ENCODE peak calls at places on chromosome 11, in eight cellular contexts. R is sigmoid colon; C is CD4-positive, CD25-positive, alpha-beta regulatory T cell; E is CD8-positive, alpha-beta memory T cell; M is psoas muscle; F is PC-9; P is A673; O is endodermal cell. S is an unnamed sample.

GRCh38 chr11:1406571-1407485 is 17.1 kb downstream of the BRSK2 start:
- DNase-seq in R (no peak), C (no peak), E (no peak), M (no peak), F (no peak), P (no peak), O (no peak), S (no peak)

GRCh38 chr11:84452211-84452610 is 1166.0 kb upstream of the CCDC90B start:
- DNase-seq in R (no peak), C (no peak), E (no peak), M (no peak), F (no peak), P (peak; percentile 82), O (no peak), S (no peak)

GRCh38 chr11:131302831-131303230 is 67.6 kb upstream of the NTM start:
- DNase-seq in R (no peak), C (no peak), E (no peak), M (no peak), F (no peak), P (no peak), O (no peak), S (no peak)

GRCh38 chr11:79122759-79123158 is 318.1 kb downstream of the TENM4 start:
- DNase-seq in R (no peak), C (no peak), E (no peak), M (no peak), F (no peak), P (no peak), O (no peak), S (no peak)

GRCh38 chr11:69135420-69136363 is 20.0 kb upstream of the SMIM38 start:
- DNase-seq in R (no peak), C (no peak), E (no peak), M (no peak), F (no peak), P (no peak), O (no peak), S (peak; percentile 23)

GRCh38 chr11:12224537-12224893 is 114.1 kb downstream of the MICAL2 start:
- DNase-seq in R (peak; percentile 85), C (peak; percentile 90), E (peak; percentile 86), M (peak; percentile 87), F (peak; percentile 78), P (no peak), O (no peak), S (peak; percentile 96)

GRCh38 chr11:46414466-46414796 is 22.9 kb upstream of the CHRM4 start:
- DNase-seq in R (no peak), C (no peak), E (peak; percentile 76), M (no peak), F (no peak), P (peak; percentile 74), O (no peak), S (no peak)

GRCh38 chr11:117478926-117479325 is 151.3 kb downstream of the CEP164 start:
- DNase-seq in R (no peak), C (no peak), E (no peak), M (no peak), F (no peak), P (no peak), O (no peak), S (no peak)

GRCh38 chr11:4454031-4454430 is 4.9 kb downstream of the OR52K2 start:
- DNase-seq in R (no peak), C (no peak), E (no peak), M (no peak), F (no peak), P (no peak), O (no peak), S (no peak)

GRCh38 chr11:31102875-31103274 is 266.7 kb downstream of the DCDC1 start:
- DNase-seq in R (no peak), C (no peak), E (no peak), M (no peak), F (no peak), P (no peak), O (no peak), S (no peak)

GRCh38 chr11:109726061-109726460 is 304.1 kb downstream of the C11orf87 start:
- DNase-seq in R (no peak), C (no peak), E (no peak), M (no peak), F (no peak), P (no peak), O (no peak), S (no peak)

GRCh38 chr11:29260939-29261705 is 755.7 kb downstream of the KCNA4 start:
- DNase-seq in R (no peak), C (no peak), E (no peak), M (no peak), F (peak; percentile 65), P (no peak), O (no peak), S (no peak)

GRCh38 chr11:63490551-63491239 is at the start of gene PLAAT5:
- DNase-seq in R (peak; percentile 76), C (no peak), E (no peak), M (peak; percentile 67), F (no peak), P (no peak), O (peak; percentile 82), S (peak; percentile 83)

DNA sequence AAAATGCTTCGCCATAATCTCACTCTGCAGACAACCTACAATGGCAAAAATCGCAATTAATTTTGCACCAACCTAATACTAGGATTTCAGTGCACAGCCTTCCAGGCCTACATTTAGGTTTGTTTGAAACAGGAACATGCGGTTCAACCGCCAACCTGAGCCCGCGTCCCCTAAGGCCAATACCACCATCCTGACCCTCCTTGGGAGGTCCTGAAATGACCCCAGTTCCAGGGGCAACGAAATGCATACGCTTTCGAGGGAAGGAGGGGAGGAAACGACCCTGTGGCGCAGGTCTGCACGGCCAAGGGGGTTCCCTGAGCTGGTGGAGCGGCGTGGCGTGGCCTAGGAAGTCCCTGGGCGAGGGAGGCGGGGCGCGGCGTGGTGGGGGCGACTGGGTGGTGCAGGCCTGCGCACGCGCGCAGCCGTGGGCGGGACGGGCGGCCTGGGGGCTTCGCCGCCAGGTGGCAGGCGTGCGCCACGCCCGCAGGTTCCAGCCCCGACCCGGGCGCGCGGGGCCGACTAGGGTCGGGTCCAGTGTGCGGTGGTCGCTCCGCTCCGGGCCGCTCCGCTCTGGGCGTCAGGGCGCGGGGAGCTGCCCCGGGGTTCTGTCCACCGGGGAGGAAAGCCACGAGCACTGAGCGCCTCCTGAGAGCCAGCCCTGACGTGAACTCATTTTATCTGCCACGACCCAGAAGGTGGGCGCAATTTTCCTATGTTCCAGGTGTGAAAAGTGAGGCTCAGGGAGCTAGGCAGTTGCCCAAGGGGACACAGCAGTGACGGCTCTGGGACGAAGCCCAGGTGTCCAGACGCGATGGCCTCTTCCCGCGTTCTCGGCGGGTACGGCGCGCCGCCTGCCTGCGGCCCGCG is 94.2 kb downstream of the SWAP70 start:
- DNase-seq in R (peak; percentile 94), C (peak; percentile 89), E (peak; percentile 89), M (peak; percentile 94), F (peak; percentile 75), P (peak; percentile 85), O (peak; percentile 92), S (peak; percentile 98)
- H3K4me1 ChIP-seq in R (no peaks in the 10 kb centered on the region), C (peaks cover 23% of the 10 kb centered on the region), E (peaks cover 14% of the 10 kb centered on the region), M (peaks cover 21% of the 10 kb centered on the region), F (peaks cover 29% of the 10 kb centered on the region), P (peaks cover 24% of the 10 kb centered on the region), O (no peaks in the 10 kb centered on the region), S (peaks cover 65% of the 10 kb centered on the region)

DNA sequence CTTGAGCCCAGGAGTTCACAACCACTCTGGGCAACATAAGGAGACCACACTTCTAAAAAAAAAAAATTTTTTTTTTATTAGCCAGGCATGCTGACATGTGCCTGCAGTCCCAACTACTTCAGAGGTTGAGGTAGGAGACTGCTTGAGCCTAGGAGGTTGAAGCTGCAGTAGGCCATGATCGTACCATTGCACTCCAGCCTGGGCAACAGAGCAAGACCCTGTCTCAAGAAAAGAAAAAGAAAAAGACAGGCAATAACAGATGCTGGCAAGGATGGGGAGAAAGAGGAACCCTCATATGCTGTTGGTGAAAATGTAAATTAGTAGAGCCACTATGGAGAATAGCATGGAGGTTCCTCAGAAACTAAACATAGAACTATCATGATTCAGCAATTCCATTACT is 64.8 kb downstream of the PAK1 start:
- DNase-seq in R (no peak), C (no peak), E (no peak), M (no peak), F (no peak), P (no peak), O (no peak), S (no peak)
- H3K4me1 ChIP-seq in R (no peaks in the 10 kb centered on the region), C (peaks cover 36% of the 10 kb centered on the region), E (peaks cover 33% of the 10 kb centered on the region), M (peaks cover 34% of the 10 kb centered on the region), F (peaks cover 31% of the 10 kb centered on the region), P (peaks cover 24% of the 10 kb centered on the region), O (peaks cover 5% of the 10 kb centered on the region), S (peaks cover 48% of the 10 kb centered on the region)

DNA sequence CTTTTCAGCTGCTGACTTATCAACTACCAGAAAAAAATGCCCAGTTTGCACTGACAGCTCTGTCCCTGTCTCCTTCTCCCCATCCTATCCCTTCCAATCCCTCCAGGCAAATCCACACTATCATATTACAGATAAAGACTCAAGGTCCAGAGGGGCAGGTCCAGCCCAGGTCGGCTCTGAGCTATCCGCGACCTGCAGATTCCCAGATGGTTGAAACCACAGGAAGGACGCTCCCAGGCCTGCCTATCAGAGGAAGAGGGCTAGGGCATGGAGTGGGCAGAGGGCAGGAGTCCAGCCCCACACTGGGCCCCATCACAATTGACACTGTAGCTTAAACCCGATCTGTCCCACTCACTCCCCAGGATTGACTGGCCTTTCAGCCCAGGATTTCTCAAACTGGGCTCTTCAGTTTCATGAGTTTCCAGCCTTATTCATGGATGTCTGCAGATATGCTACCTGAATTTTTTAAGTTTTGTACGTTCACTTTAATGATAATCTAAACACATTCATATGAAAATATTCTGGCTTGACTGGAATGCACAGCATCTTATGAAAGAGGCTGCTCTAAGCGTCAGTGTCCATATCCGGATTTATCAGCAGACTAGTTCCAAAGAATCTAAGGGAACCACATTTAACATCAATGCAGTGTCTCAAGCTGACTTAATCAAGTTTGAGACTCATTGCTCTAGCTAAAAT is 16.4 kb upstream of the FCHSD2 start:
- DNase-seq in R (peak; percentile 40), C (no peak), E (no peak), M (no peak), F (no peak), P (no peak), O (peak; percentile 29), S (peak; percentile 62)
- H3K4me1 ChIP-seq in R (no peaks in the 10 kb centered on the region), C (peaks cover 28% of the 10 kb centered on the region), E (peaks cover 34% of the 10 kb centered on the region), M (peaks cover 36% of the 10 kb centered on the region), F (peaks cover 12% of the 10 kb centered on the region), P (no peaks in the 10 kb centered on the region), O (no peaks in the 10 kb centered on the region), S (peaks cover 88% of the 10 kb centered on the region)

GRCh38 chr11:65586247-65586630 is 9.4 kb downstream of the KCNK7 start:
- DNase-seq in R (no peak), C (no peak), E (no peak), M (no peak), F (no peak), P (no peak), O (no peak), S (no peak)

GRCh38 chr11:65589444-65590239 is 6.0 kb downstream of the KCNK7 start:
- DNase-seq in R (peak; percentile 66), C (no peak), E (no peak), M (no peak), F (no peak), P (no peak), O (no peak), S (peak; percentile 85)

GRCh38 chr11:65586676-65587075 is 8.9 kb downstream of the KCNK7 start:
- DNase-seq in R (no peak), C (no peak), E (no peak), M (peak; percentile 77), F (no peak), P (no peak), O (peak; percentile 71), S (no peak)

GRCh38 chr11:65590240-65590738 is 5.3 kb downstream of the KCNK7 start:
- DNase-seq in R (peak; percentile 84), C (no peak), E (no peak), M (peak; percentile 85), F (no peak), P (peak; percentile 55), O (no peak), S (no peak)

GRCh38 chr11:65588199-65589054 is 7.2 kb downstream of the KCNK7 start:
- DNase-seq in R (peak; percentile 86), C (peak; percentile 79), E (peak; percentile 76), M (peak; percentile 91), F (peak; percentile 44), P (peak; percentile 74), O (peak; percentile 89), S (peak; percentile 92)
- H3K4me1 ChIP-seq in R (no peaks in the 10 kb centered on the region), C (peaks cover 19% of the 10 kb centered on the region), E (peaks cover 17% of the 10 kb centered on the region), M (peaks cover 75% of the 10 kb centered on the region), F (no peaks in the 10 kb centered on the region), P (no peaks in the 10 kb centered on the region), O (no peaks in the 10 kb centered on the region), S (peaks cover 60% of the 10 kb centered on the region)

S was measured in spleen.